ENCODE peak calls at places on chromosomes 5 and 9, in four cellular contexts. One of them, this sample, is unnamed.

GRCh38 chr9:98146101-98146991 is 27.3 kb upstream of the TRIM14 start:
- DNase-seq in fibroblast of the aortic adventitia: peak; percentile 40
- DNase-seq in uterus: no peak
- DNase-seq in Peyer's patch: peak; percentile 93
- DNase-seq in this sample: peak; percentile 90

GRCh38 chr5:17365326-17365725 is 132.7 kb upstream of the TAF11L2 start:
- DNase-seq in fibroblast of the aortic adventitia: no peak
- DNase-seq in uterus: no peak
- DNase-seq in Peyer's patch: no peak
- DNase-seq in this sample: no peak

GRCh38 chr5:137737349-137738256 is 1.7 kb upstream of the KLHL3 start:
- DNase-seq in fibroblast of the aortic adventitia: peak; percentile 49
- DNase-seq in uterus: peak; percentile 42
- DNase-seq in Peyer's patch: peak; percentile 47
- DNase-seq in this sample: peak; percentile 63

GRCh38 chr5:135053278-135053677 is 19.2 kb upstream of the PITX1 start:
- DNase-seq in fibroblast of the aortic adventitia: no peak
- DNase-seq in uterus: no peak
- DNase-seq in Peyer's patch: peak; percentile 83
- DNase-seq in this sample: no peak

GRCh38 chr9:36584626-36585460 is 12.1 kb downstream of the MELK start:
- DNase-seq in fibroblast of the aortic adventitia: peak; percentile 84
- DNase-seq in uterus: no peak
- DNase-seq in Peyer's patch: no peak
- DNase-seq in this sample: no peak

GRCh38 chr9:106799146-106799545 is 63.8 kb upstream of the ZNF462 start:
- DNase-seq in fibroblast of the aortic adventitia: peak; percentile 49
- DNase-seq in uterus: no peak
- DNase-seq in Peyer's patch: no peak
- DNase-seq in this sample: no peak

GRCh38 chr9:129333961-129334743 is 156.1 kb upstream of the IER5L start:
- DNase-seq in fibroblast of the aortic adventitia: peak; percentile 98
- DNase-seq in uterus: peak; percentile 93
- DNase-seq in Peyer's patch: peak; percentile 86
- DNase-seq in this sample: peak; percentile 84

GRCh38 chr5:72556351-72557146 is 49.3 kb upstream of the ZNF366 start:
- DNase-seq in fibroblast of the aortic adventitia: peak; percentile 57
- DNase-seq in uterus: peak; percentile 62
- DNase-seq in Peyer's patch: peak; percentile 71
- DNase-seq in this sample: peak; percentile 45

GRCh38 chr5:65809817-65810531 is 88.0 kb downstream of the NLN start:
- DNase-seq in fibroblast of the aortic adventitia: peak; percentile 98
- DNase-seq in uterus: peak; percentile 56
- DNase-seq in Peyer's patch: peak; percentile 84
- DNase-seq in this sample: peak; percentile 85

GRCh38 chr5:167920589-167920988 is 370.9 kb upstream of the WWC1 start:
- DNase-seq in fibroblast of the aortic adventitia: no peak
- DNase-seq in uterus: no peak
- DNase-seq in Peyer's patch: no peak
- DNase-seq in this sample: no peak

GRCh38 chr9:10613413-10613812 is 611 bp upstream of the PTPRD start:
- DNase-seq in fibroblast of the aortic adventitia: no peak
- DNase-seq in uterus: no peak
- DNase-seq in Peyer's patch: no peak
- DNase-seq in this sample: no peak

GRCh38 chr5:74433255-74434123 is 207.0 kb downstream of the ENC1 start:
- DNase-seq in fibroblast of the aortic adventitia: peak; percentile 68
- DNase-seq in uterus: no peak
- DNase-seq in Peyer's patch: no peak
- DNase-seq in this sample: no peak

GRCh38 chr5:138110266-138110963 is 26.6 kb downstream of the WNT8A start:
- DNase-seq in fibroblast of the aortic adventitia: no peak
- DNase-seq in uterus: no peak
- DNase-seq in Peyer's patch: no peak
- DNase-seq in this sample: no peak

GRCh38 chr5:1836176-1836890 is 35.1 kb downstream of the NDUFS6 start:
- DNase-seq in fibroblast of the aortic adventitia: no peak
- DNase-seq in uterus: no peak
- DNase-seq in Peyer's patch: no peak
- DNase-seq in this sample: no peak

GRCh38 chr5:17081142-17081541 is 136.3 kb upstream of the BASP1 start:
- DNase-seq in fibroblast of the aortic adventitia: no peak
- DNase-seq in uterus: no peak
- DNase-seq in Peyer's patch: no peak
- DNase-seq in this sample: no peak

GRCh38 chr5:24026288-24026687 is 518.9 kb downstream of the PRDM9 start:
- DNase-seq in fibroblast of the aortic adventitia: no peak
- DNase-seq in uterus: no peak
- DNase-seq in Peyer's patch: no peak
- DNase-seq in this sample: no peak

GRCh38 chr5:1009359-1010180 is 968 bp downstream of the NKD2 start:
- DNase-seq in fibroblast of the aortic adventitia: no peak
- DNase-seq in uterus: peak; percentile 6
- DNase-seq in Peyer's patch: peak; percentile 37
- DNase-seq in this sample: no peak

GRCh38 chr5:76714771-76715483 is 999 bp upstream of the F2R start:
- DNase-seq in fibroblast of the aortic adventitia: no peak
- DNase-seq in uterus: no peak
- DNase-seq in Peyer's patch: no peak
- DNase-seq in this sample: peak; percentile 29

GRCh38 chr9:136695435-136695895 is 8.2 kb upstream of the AGPAT2 start:
- DNase-seq in fibroblast of the aortic adventitia: no peak
- DNase-seq in uterus: no peak
- DNase-seq in Peyer's patch: peak; percentile 77
- DNase-seq in this sample: peak; percentile 79

GRCh38 chr5:94830520-94830919 is 212.1 kb downstream of the SLF1 start:
- DNase-seq in fibroblast of the aortic adventitia: peak; percentile 14
- DNase-seq in uterus: no peak
- DNase-seq in Peyer's patch: no peak
- DNase-seq in this sample: no peak
- TF ChIP-seq CTCF in fibroblast of the aortic adventitia: peak; percentile 29
- TF ChIP-seq CTCF in uterus: no peak
- TF ChIP-seq CTCF in Peyer's patch: no peak
- TF ChIP-seq CTCF in this sample: no peak

GRCh38 chr9:81032831-81033230 is 656.5 kb downstream of the TLE1 start:
- DNase-seq in fibroblast of the aortic adventitia: peak; percentile 15
- DNase-seq in uterus: no peak
- DNase-seq in Peyer's patch: no peak
- DNase-seq in this sample: no peak
- TF ChIP-seq CTCF in fibroblast of the aortic adventitia: no peak
- TF ChIP-seq CTCF in uterus: no peak
- TF ChIP-seq CTCF in Peyer's patch: no peak
- TF ChIP-seq CTCF in this sample: no peak

DNA sequence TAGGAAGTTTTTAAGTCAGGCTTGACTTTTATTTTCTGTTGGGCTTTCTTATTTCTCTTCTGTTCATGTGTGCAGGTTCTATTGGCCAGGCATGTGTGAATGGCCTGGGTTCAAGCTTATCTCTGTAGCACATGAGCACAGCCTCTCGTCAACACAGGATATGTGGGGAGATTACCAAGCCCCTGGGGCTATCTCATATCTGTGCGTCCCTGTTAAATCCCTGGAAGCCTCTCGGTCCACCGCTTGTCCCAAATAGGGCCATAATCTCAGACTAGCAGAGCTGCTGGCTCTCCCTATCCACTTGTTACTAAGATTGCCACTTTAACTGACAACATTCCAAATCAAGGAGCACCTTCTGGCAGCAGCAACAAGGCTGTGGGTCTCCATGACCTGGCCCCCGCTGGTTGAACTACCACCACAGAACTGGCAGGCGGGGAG is 28.4 kb upstream of the EBF1 start:
- DNase-seq in fibroblast of the aortic adventitia: no peak
- DNase-seq in uterus: no peak
- DNase-seq in Peyer's patch: no peak
- DNase-seq in this sample: no peak
- TF ChIP-seq CTCF in fibroblast of the aortic adventitia: no peak
- TF ChIP-seq CTCF in uterus: no peak
- TF ChIP-seq CTCF in Peyer's patch: no peak
- TF ChIP-seq CTCF in this sample: no peak

DNA sequence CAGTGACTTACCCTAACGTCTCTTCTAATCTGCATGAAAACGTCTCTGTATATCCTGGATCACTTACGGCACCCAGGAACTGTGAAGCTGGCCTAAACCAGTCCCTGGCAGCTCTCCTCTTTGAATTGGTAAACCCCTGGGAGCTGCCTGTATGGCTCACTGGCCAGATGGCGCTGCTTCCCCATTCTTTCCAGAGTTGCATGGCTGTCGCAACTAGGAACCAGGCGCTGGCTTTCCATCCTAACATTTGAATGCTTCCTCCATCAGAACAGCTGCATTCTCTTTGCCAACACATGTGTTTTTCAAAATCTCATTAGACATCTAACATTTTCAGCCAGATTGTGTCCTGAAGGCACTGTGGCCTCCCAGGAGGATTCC is 8.0 kb upstream of the PCA3 start:
- DNase-seq in fibroblast of the aortic adventitia: peak; percentile 40
- DNase-seq in uterus: no peak
- DNase-seq in Peyer's patch: peak; percentile 73
- DNase-seq in this sample: peak; percentile 57
- TF ChIP-seq CTCF in fibroblast of the aortic adventitia: peak; percentile 8
- TF ChIP-seq CTCF in uterus: no peak
- TF ChIP-seq CTCF in Peyer's patch: peak; percentile 6
- TF ChIP-seq CTCF in this sample: no peak

GRCh38 chr9:130478731-130479575 is 34.2 kb downstream of the ASS1 start:
- DNase-seq in fibroblast of the aortic adventitia: no peak
- DNase-seq in uterus: no peak
- DNase-seq in Peyer's patch: no peak
- DNase-seq in this sample: no peak

GRCh38 chr9:130478152-130478551 is 33.4 kb downstream of the ASS1 start:
- DNase-seq in fibroblast of the aortic adventitia: no peak
- DNase-seq in uterus: no peak
- DNase-seq in Peyer's patch: no peak
- DNase-seq in this sample: no peak

GRCh38 chr9:130479587-130479986 is 34.8 kb downstream of the ASS1 start:
- DNase-seq in fibroblast of the aortic adventitia: no peak
- DNase-seq in uterus: no peak
- DNase-seq in Peyer's patch: no peak
- DNase-seq in this sample: no peak

GRCh38 chr9:130482463-130482862 is 37.7 kb downstream of the ASS1 start:
- DNase-seq in fibroblast of the aortic adventitia: no peak
- DNase-seq in uterus: no peak
- DNase-seq in Peyer's patch: no peak
- DNase-seq in this sample: no peak

GRCh38 chr9:130480673-130481072 is 35.9 kb downstream of the ASS1 start:
- DNase-seq in fibroblast of the aortic adventitia: no peak
- DNase-seq in uterus: no peak
- DNase-seq in Peyer's patch: no peak
- DNase-seq in this sample: no peak
- TF ChIP-seq CTCF in fibroblast of the aortic adventitia: no peak
- TF ChIP-seq CTCF in uterus: no peak
- TF ChIP-seq CTCF in Peyer's patch: no peak
- TF ChIP-seq CTCF in this sample: no peak

GRCh38 chr5:127957183-127957582 is 126.4 kb upstream of the SLC12A2 start:
- DNase-seq in fibroblast of the aortic adventitia: peak; percentile 56
- DNase-seq in uterus: peak; percentile 36
- DNase-seq in Peyer's patch: no peak
- DNase-seq in this sample: peak; percentile 58
- TF ChIP-seq CTCF in fibroblast of the aortic adventitia: no peak
- TF ChIP-seq CTCF in uterus: no peak
- TF ChIP-seq CTCF in Peyer's patch: no peak
- TF ChIP-seq CTCF in this sample: no peak

GRCh38 chr9:109986423-109987055 is 206.5 kb downstream of the PALM2AKAP2 start:
- DNase-seq in fibroblast of the aortic adventitia: peak; percentile 98
- DNase-seq in uterus: no peak
- DNase-seq in Peyer's patch: no peak
- DNase-seq in this sample: no peak
- TF ChIP-seq CTCF in fibroblast of the aortic adventitia: no peak
- TF ChIP-seq CTCF in uterus: no peak
- TF ChIP-seq CTCF in Peyer's patch: no peak
- TF ChIP-seq CTCF in this sample: no peak

GRCh38 chr5:101728933-101729332 is 567.2 kb downstream of the SLCO4C1 start:
- DNase-seq in fibroblast of the aortic adventitia: no peak
- DNase-seq in uterus: no peak
- DNase-seq in Peyer's patch: no peak
- DNase-seq in this sample: no peak
- TF ChIP-seq CTCF in fibroblast of the aortic adventitia: no peak
- TF ChIP-seq CTCF in uterus: no peak
- TF ChIP-seq CTCF in Peyer's patch: no peak
- TF ChIP-seq CTCF in this sample: no peak

GRCh38 chr9:79408617-79409016 is 163.1 kb upstream of the TLE4 start:
- DNase-seq in fibroblast of the aortic adventitia: no peak
- DNase-seq in uterus: no peak
- DNase-seq in Peyer's patch: no peak
- DNase-seq in this sample: no peak

GRCh38 chr9:79403495-79403894 is 168.3 kb upstream of the TLE4 start:
- DNase-seq in fibroblast of the aortic adventitia: no peak
- DNase-seq in uterus: no peak
- DNase-seq in Peyer's patch: no peak
- DNase-seq in this sample: no peak

GRCh38 chr9:79408200-79408599 is 163.6 kb upstream of the TLE4 start:
- DNase-seq in fibroblast of the aortic adventitia: no peak
- DNase-seq in uterus: no peak
- DNase-seq in Peyer's patch: no peak
- DNase-seq in this sample: no peak
- TF ChIP-seq CTCF in fibroblast of the aortic adventitia: no peak
- TF ChIP-seq CTCF in uterus: no peak
- TF ChIP-seq CTCF in Peyer's patch: no peak
- TF ChIP-seq CTCF in this sample: no peak

This sample was measured in colonic mucosa.